ENCODE peak calls at places on chromosomes 13 and 19, in four cellular contexts. One of them, this sample, is unnamed.

GRCh38 chr13:43390101-43390500 is 366.7 kb downstream of the DNAJC15 start:
- DNase-seq in IMR-90: peak; percentile 68
- DNase-seq in trophoblast cell: no peak
- DNase-seq in mesendoderm: no peak
- DNase-seq in this sample: peak; percentile 57

GRCh38 chr13:30108913-30109237 is 198.5 kb downstream of the KATNAL1 start:
- DNase-seq in mesendoderm: no peak
- DNase-seq in IMR-90: no peak
- DNase-seq in trophoblast cell: peak; percentile 92
- DNase-seq in this sample: no peak

GRCh38 chr13:30341815-30342570 is 34.6 kb upstream of the KATNAL1 start:
- DNase-seq in trophoblast cell: peak; percentile 53
- DNase-seq in mesendoderm: no peak
- DNase-seq in IMR-90: peak; percentile 94
- DNase-seq in this sample: peak; percentile 88

GRCh38 chr13:79382545-79383275 is 23.3 kb downstream of the RBM26 start:
- DNase-seq in mesendoderm: no peak
- DNase-seq in IMR-90: no peak
- DNase-seq in trophoblast cell: peak; percentile 87
- DNase-seq in this sample: no peak

GRCh38 chr19:46299004-46299509 is 2.2 kb downstream of the HIF3A start:
- DNase-seq in trophoblast cell: no peak
- DNase-seq in IMR-90: peak; percentile 50
- DNase-seq in mesendoderm: no peak
- DNase-seq in this sample: peak; percentile 92

GRCh38 chr19:6402834-6403608 is 10.1 kb upstream of the GTF2F1 start:
- DNase-seq in trophoblast cell: no peak
- DNase-seq in IMR-90: peak; percentile 52
- DNase-seq in mesendoderm: no peak
- DNase-seq in this sample: no peak

GRCh38 chr19:925912-926594 is at the start of gene ARID3A:
- DNase-seq in IMR-90: no peak
- DNase-seq in trophoblast cell: no peak
- DNase-seq in mesendoderm: no peak
- DNase-seq in this sample: no peak

GRCh38 chr13:107860284-107860683 is 355.1 kb downstream of the LIG4 start:
- DNase-seq in IMR-90: no peak
- DNase-seq in trophoblast cell: no peak
- DNase-seq in mesendoderm: no peak
- DNase-seq in this sample: no peak

GRCh38 chr19:474126-475078 is 13.6 kb upstream of the SHC2 start:
- DNase-seq in IMR-90: no peak
- DNase-seq in trophoblast cell: no peak
- DNase-seq in mesendoderm: no peak
- DNase-seq in this sample: no peak

GRCh38 chr13:99434258-99434788 is 66.9 kb upstream of the TM9SF2 start:
- DNase-seq in mesendoderm: peak; percentile 70
- DNase-seq in trophoblast cell: no peak
- DNase-seq in IMR-90: no peak
- DNase-seq in this sample: peak; percentile 22

GRCh38 chr19:34489175-34489574 is 7.6 kb downstream of the WTIP start:
- DNase-seq in mesendoderm: no peak
- DNase-seq in IMR-90: no peak
- DNase-seq in trophoblast cell: peak; percentile 67
- DNase-seq in this sample: no peak

GRCh38 chr13:43089912-43090498 is 66.6 kb downstream of the DNAJC15 start:
- DNase-seq in trophoblast cell: no peak
- DNase-seq in IMR-90: no peak
- DNase-seq in mesendoderm: no peak
- DNase-seq in this sample: no peak

GRCh38 chr13:109667754-109668360 is 118.5 kb downstream of the IRS2 start:
- DNase-seq in mesendoderm: peak; percentile 31
- DNase-seq in IMR-90: no peak
- DNase-seq in trophoblast cell: peak; percentile 14
- DNase-seq in this sample: no peak

GRCh38 chr19:29524201-29524911 is 1.4 kb upstream of the VSTM2B start:
- DNase-seq in trophoblast cell: no peak
- DNase-seq in mesendoderm: peak; percentile 60
- DNase-seq in IMR-90: no peak
- DNase-seq in this sample: no peak

GRCh38 chr19:3547301-3547731 is 8.3 kb downstream of the TEKTIP1 start:
- DNase-seq in trophoblast cell: peak; percentile 35
- DNase-seq in mesendoderm: peak; percentile 20
- DNase-seq in IMR-90: no peak
- DNase-seq in this sample: no peak

GRCh38 chr19:6227941-6228325 is 51.8 kb downstream of the MLLT1 start:
- DNase-seq in trophoblast cell: no peak
- DNase-seq in IMR-90: no peak
- DNase-seq in mesendoderm: no peak
- DNase-seq in this sample: no peak

GRCh38 chr19:12946092-12946845 is 607 bp downstream of the RAD23A start:
- DNase-seq in trophoblast cell: peak; percentile 75
- DNase-seq in mesendoderm: peak; percentile 96
- DNase-seq in IMR-90: peak; percentile 80
- DNase-seq in this sample: peak; percentile 88

GRCh38 chr19:3253270-3253669 is 28.8 kb downstream of the CELF5 start:
- DNase-seq in IMR-90: no peak
- DNase-seq in trophoblast cell: no peak
- DNase-seq in mesendoderm: peak; percentile 45
- DNase-seq in this sample: no peak

GRCh38 chr13:112839347-112840105 is 129.5 kb upstream of the MCF2L start:
- DNase-seq in mesendoderm: no peak
- DNase-seq in IMR-90: peak; percentile 61
- DNase-seq in trophoblast cell: peak; percentile 80
- DNase-seq in this sample: no peak

GRCh38 chr19:17041994-17042393 is 15.4 kb upstream of the CPAMD8 start:
- DNase-seq in trophoblast cell: no peak
- DNase-seq in mesendoderm: no peak
- DNase-seq in IMR-90: peak; percentile 22
- DNase-seq in this sample: peak; percentile 15

GRCh38 chr19:30373593-30373992 is 1.4 kb downstream of the ZNF536 start:
- DNase-seq in trophoblast cell: no peak
- DNase-seq in mesendoderm: peak; percentile 49
- DNase-seq in IMR-90: no peak
- DNase-seq in this sample: no peak

GRCh38 chr19:33302974-33303790 is 848 bp upstream of the CEBPA start:
- DNase-seq in trophoblast cell: peak; percentile 85
- DNase-seq in IMR-90: peak; percentile 41
- DNase-seq in mesendoderm: peak; percentile 69
- DNase-seq in this sample: peak; percentile 66

GRCh38 chr13:56886398-56886797 is 254.3 kb upstream of the PRR20A start:
- DNase-seq in trophoblast cell: no peak
- DNase-seq in IMR-90: no peak
- DNase-seq in mesendoderm: no peak
- DNase-seq in this sample: no peak

GRCh38 chr19:14048439-14049153 is 13.3 kb downstream of the PALM3 start:
- DNase-seq in mesendoderm: peak; percentile 85
- DNase-seq in trophoblast cell: peak; percentile 98
- DNase-seq in IMR-90: no peak
- DNase-seq in this sample: peak; percentile 88

GRCh38 chr19:17967258-17968051 is 548 bp downstream of the KCNN1 start:
- DNase-seq in mesendoderm: no peak
- DNase-seq in IMR-90: no peak
- DNase-seq in trophoblast cell: no peak
- DNase-seq in this sample: no peak

GRCh38 chr13:113126265-113127150 is 3.9 kb downstream of the F10 start:
- DNase-seq in mesendoderm: no peak
- DNase-seq in IMR-90: no peak
- DNase-seq in trophoblast cell: no peak
- DNase-seq in this sample: no peak

GRCh38 chr13:40069173-40070044 is 413.9 kb downstream of the COG6 start:
- DNase-seq in mesendoderm: peak; percentile 77
- DNase-seq in trophoblast cell: peak; percentile 76
- DNase-seq in IMR-90: peak; percentile 46
- DNase-seq in this sample: peak; percentile 65

GRCh38 chr13:27980280-27980998 is 8.1 kb downstream of the URAD start:
- DNase-seq in mesendoderm: no peak
- DNase-seq in trophoblast cell: no peak
- DNase-seq in IMR-90: no peak
- DNase-seq in this sample: no peak

GRCh38 chr19:14472202-14472961 is 2.8 kb downstream of the PTGER1 start:
- DNase-seq in mesendoderm: peak; percentile 79
- DNase-seq in IMR-90: peak; percentile 18
- DNase-seq in trophoblast cell: peak; percentile 64
- DNase-seq in this sample: peak; percentile 66

GRCh38 chr13:97477824-97478223 is 43.9 kb downstream of the RAP2A start:
- DNase-seq in IMR-90: no peak
- DNase-seq in mesendoderm: no peak
- DNase-seq in trophoblast cell: no peak
- DNase-seq in this sample: peak; percentile 43

GRCh38 chr13:31175847-31176536 is 14.3 kb upstream of the HSPH1 start:
- DNase-seq in trophoblast cell: no peak
- DNase-seq in mesendoderm: no peak
- DNase-seq in IMR-90: no peak
- DNase-seq in this sample: no peak

GRCh38 chr13:113916330-113916815 is 52.5 kb upstream of the GAS6 start:
- DNase-seq in trophoblast cell: no peak
- DNase-seq in IMR-90: peak; percentile 60
- DNase-seq in mesendoderm: no peak
- DNase-seq in this sample: peak; percentile 77

GRCh38 chr19:4889034-4889825 is 13.5 kb downstream of the ARRDC5 start:
- DNase-seq in IMR-90: peak; percentile 83
- DNase-seq in trophoblast cell: no peak
- DNase-seq in mesendoderm: no peak
- DNase-seq in this sample: no peak

GRCh38 chr19:44890366-44891015 is 563 bp upstream of the TOMM40 start:
- DNase-seq in IMR-90: peak; percentile 100
- DNase-seq in trophoblast cell: peak; percentile 100
- DNase-seq in mesendoderm: peak; percentile 100
- DNase-seq in this sample: peak; percentile 100

GRCh38 chr19:58476498-58477015 is 405 bp downstream of the ZNF446 start:
- DNase-seq in IMR-90: no peak
- DNase-seq in trophoblast cell: peak; percentile 35
- DNase-seq in mesendoderm: peak; percentile 39
- DNase-seq in this sample: peak; percentile 74

GRCh38 chr13:70405266-70405665 is 297.0 kb upstream of the KLHL1 start:
- DNase-seq in IMR-90: no peak
- DNase-seq in trophoblast cell: no peak
- DNase-seq in mesendoderm: no peak
- DNase-seq in this sample: no peak

GRCh38 chr19:13099073-13099999 is 3.3 kb downstream of the LYL1 start:
- DNase-seq in IMR-90: no peak
- DNase-seq in mesendoderm: peak; percentile 68
- DNase-seq in trophoblast cell: peak; percentile 37
- DNase-seq in this sample: no peak

GRCh38 chr19:49643466-49643865 is 1.5 kb downstream of the SCAF1 start:
- DNase-seq in IMR-90: no peak
- DNase-seq in trophoblast cell: no peak
- DNase-seq in mesendoderm: peak; percentile 48
- DNase-seq in this sample: no peak
- H3K9ac ChIP-seq in IMR-90: no peak overlapping the region
- H3K9ac ChIP-seq in trophoblast cell: peak overlapping the region; percentile 54
- H3K9ac ChIP-seq in mesendoderm: peak overlapping the region; percentile 2
- H3K9ac ChIP-seq in this sample: peak overlapping the region; percentile 100

DNA sequence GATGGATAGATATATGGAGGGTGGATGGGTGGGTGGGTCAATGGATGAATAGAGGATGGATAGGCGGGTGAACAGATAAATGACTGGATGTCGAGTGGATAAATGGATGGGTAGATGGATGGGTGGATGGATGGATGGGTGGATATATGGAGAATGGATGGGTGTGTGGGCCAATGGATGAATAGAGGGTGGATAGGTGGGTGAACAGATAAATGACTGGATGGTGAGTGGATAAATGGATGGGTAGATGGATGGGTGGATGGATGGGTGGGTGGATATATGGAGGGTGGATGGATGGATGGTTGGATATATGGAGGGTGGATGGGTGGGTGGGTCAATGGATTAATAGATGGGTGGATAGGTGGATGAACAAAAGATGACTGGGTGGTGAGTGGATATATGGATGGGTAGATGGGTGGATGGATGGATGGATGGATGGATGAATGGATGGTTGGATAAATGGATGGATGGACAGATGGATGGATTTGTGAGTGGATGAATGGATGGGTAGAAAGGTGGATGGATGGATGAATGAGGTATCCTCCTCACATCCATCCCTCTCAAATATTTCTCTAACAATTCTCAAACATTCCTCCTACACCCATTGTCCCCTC is 21.0 kb downstream of the AXL start:
- DNase-seq in mesendoderm: no peak
- DNase-seq in IMR-90: no peak
- DNase-seq in trophoblast cell: no peak
- DNase-seq in this sample: no peak
- H3K23ac ChIP-seq in mesendoderm: no peak overlapping the region
- H3K23ac ChIP-seq in IMR-90: no peak overlapping the region
- H3K23ac ChIP-seq in trophoblast cell: no peak overlapping the region
- H3K23ac ChIP-seq in this sample: no peak overlapping the region

DNA sequence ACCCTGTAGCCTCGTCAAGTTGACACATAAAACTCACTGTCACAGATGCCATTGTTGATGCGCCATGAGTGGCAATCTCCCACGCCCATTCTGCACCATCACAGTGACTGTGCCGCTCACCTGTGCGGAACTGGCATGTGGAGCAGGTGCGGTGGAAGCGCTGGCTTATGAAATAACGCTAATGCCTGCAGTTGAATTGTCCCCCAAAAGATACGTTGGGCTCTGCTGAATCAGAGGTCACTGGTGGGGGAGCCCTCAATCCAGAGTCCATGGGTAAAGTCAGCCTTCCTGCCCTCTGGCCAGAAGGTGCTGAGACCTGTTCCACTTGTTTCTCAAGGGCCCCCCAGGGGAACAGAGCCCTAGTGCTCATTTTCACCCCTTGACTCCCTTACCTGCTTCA is 2.9 kb upstream of the ARHGEF7 start:
- DNase-seq in IMR-90: no peak
- DNase-seq in trophoblast cell: no peak
- DNase-seq in mesendoderm: no peak
- DNase-seq in this sample: no peak
- H3K27me3 ChIP-seq in IMR-90: peaks cover 60% of the 10 kb centered on the region
- H3K27me3 ChIP-seq in trophoblast cell: peaks cover 16% of the 10 kb centered on the region
- H3K27me3 ChIP-seq in mesendoderm: peaks cover 21% of the 10 kb centered on the region
- H3K27me3 ChIP-seq in this sample: peaks cover 43% of the 10 kb centered on the region

DNA sequence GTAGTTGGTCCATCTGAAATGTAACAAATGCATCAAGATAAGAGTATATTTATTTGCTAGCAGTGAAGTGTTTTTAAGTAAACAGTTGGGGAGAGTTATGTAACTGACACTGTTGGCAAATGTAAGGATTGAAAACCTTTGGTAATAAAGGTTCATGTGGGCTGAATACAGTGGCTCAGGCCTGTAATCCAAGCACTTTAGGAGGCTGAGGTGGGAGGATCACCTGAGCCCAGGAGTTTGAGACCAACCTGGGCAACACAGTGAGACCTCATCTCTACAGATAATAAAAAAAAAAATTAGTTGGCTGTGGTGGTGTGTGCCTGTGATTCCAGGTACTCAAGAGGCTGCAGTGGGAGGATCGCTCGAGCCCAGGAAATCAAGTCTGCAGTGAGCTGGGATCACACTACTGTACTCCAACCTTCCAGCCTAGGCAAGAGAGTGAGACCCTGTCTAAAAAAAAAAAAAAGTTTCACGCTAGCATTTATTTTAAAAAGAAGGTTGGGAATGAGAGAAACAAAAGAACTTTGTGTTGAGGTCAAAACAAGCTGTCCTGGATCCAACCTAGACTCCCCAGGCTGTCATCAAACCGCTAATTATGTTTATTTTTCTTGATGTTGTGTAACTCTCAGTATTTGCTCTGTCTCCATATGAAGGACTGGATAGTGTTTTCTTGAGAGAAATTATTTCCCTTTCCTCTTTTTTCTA is 20.7 kb downstream of the SETDB2 start:
- DNase-seq in trophoblast cell: no peak
- DNase-seq in IMR-90: peak; percentile 47
- DNase-seq in mesendoderm: no peak
- DNase-seq in this sample: peak; percentile 52
- H3K9ac ChIP-seq in trophoblast cell: no peak overlapping the region
- H3K9ac ChIP-seq in IMR-90: no peak overlapping the region
- H3K9ac ChIP-seq in mesendoderm: no peak overlapping the region
- H3K9ac ChIP-seq in this sample: no peak overlapping the region

This sample was measured in mesenchymal stem cell.